ENCODE peak calls at places on chromosomes 2 and 18, in six cellular contexts. B is amniotic epithelial cell; X is RKO; P is nucleus accumbens; O is EL; S is naive thymus-derived CD4-positive, alpha-beta T cell. K is an unnamed sample.

GRCh38 chr2:12704378-12704777 is 12.4 kb upstream of the TRIB2 start:
- DNase-seq in S (no peak), X (no peak), O (no peak), B (peak), P (no peak), K (no peak)

GRCh38 chr18:48333563-48333962 is 75.6 kb downstream of the ZBTB7C start:
- DNase-seq in S (no peak), X (no peak), B (peak), P (no peak), O (no peak), K (no peak)

GRCh38 chr2:201990069-201990468 is 43.6 kb upstream of the FZD7 start:
- DNase-seq in B (no peak), O (no peak), S (no peak), X (no peak), P (no peak), K (no peak)

GRCh38 chr2:174012347-174013309 is 47.5 kb upstream of the SP3 start:
- DNase-seq in P (no peak), S (no peak), O (peak), X (no peak), B (peak), K (no peak)

GRCh38 chr2:189548686-189549439 is 31.7 kb downstream of the SLC40A1 start:
- DNase-seq in S (no peak), O (no peak), B (no peak), P (no peak), X (no peak), K (no peak)

GRCh38 chr18:53603281-53603680 is 621.2 kb downstream of the MBD2 start:
- DNase-seq in O (no peak), P (no peak), X (no peak), S (no peak), B (no peak), K (no peak)

GRCh38 chr2:88170472-88170892 is 336 bp downstream of the THNSL2 start:
- DNase-seq in O (no peak), P (no peak), X (peak), S (no peak), B (no peak), K (no peak)

GRCh38 chr2:206457188-206457634 is 13.9 kb downstream of the ADAM23 start:
- DNase-seq in B (peak), X (no peak), P (no peak), O (no peak), S (no peak), K (peak)

GRCh38 chr2:71939588-71940535 is 207.8 kb downstream of the CYP26B1 start:
- DNase-seq in X (no peak), O (no peak), B (no peak), P (no peak), S (no peak), K (no peak)

GRCh38 chr18:21342372-21342771 is 100.3 kb downstream of the GREB1L start:
- DNase-seq in B (peak), X (no peak), O (no peak), S (no peak), P (no peak), K (no peak)

K was measured in astrocyte.